ENCODE peak calls at places on chromosomes 11 and 22, in four cellular contexts. X is heart left ventricle, E is T-helper 2 cell, Q is dorsolateral prefrontal cortex. H is an unnamed sample.

GRCh38 chr11:41950470-41951143 is 491.2 kb upstream of the LRRC4C start:
- DNase-seq in X (no peak), E (no peak), Q (no peak), H (no peak)

GRCh38 chr11:77143405-77144020 is 15.5 kb downstream of the MYO7A start:
- DNase-seq in X (no peak), E (no peak), Q (no peak), H (no peak)

GRCh38 chr11:65719887-65720236 is 736 bp downstream of the RNASEH2C start:
- DNase-seq in X (no peak), E (no peak), Q (peak; percentile 39), H (peak; percentile 25)

GRCh38 chr11:45383229-45383628 is 97.1 kb upstream of the SYT13 start:
- DNase-seq in X (no peak), E (no peak), Q (no peak), H (no peak)

GRCh38 chr11:65868076-65868667 is 4.4 kb downstream of the EFEMP2 start:
- DNase-seq in X (no peak), E (no peak), Q (no peak), H (no peak)

GRCh38 chr11:16474659-16475058 is 118.3 kb upstream of the SOX6 start:
- DNase-seq in X (no peak), E (no peak), Q (no peak), H (no peak)

GRCh38 chr11:65026810-65027209 is 429 bp upstream of the SNX15 start:
- DNase-seq in X (no peak), E (no peak), Q (no peak), H (no peak)

GRCh38 chr11:71386232-71386631 is 62.0 kb downstream of the DHCR7 start:
- DNase-seq in X (no peak), E (no peak), Q (no peak), H (no peak)

GRCh38 chr22:19844423-19845368 is 10.0 kb downstream of the GNB1L start:
- DNase-seq in X (peak; percentile 64), E (no peak), Q (no peak), H (no peak)

GRCh38 chr22:20442485-20443284 is 5.1 kb upstream of the SCARF2 start:
- DNase-seq in X (no peak), E (no peak), Q (no peak), H (no peak)

GRCh38 chr11:128302425-128303186 is 284.8 kb downstream of the ETS1 start:
- DNase-seq in X (no peak), E (peak; percentile 66), Q (no peak), H (peak; percentile 70)

GRCh38 chr11:128565881-128566280 is 21.5 kb downstream of the ETS1 start:
- DNase-seq in X (no peak), E (no peak), Q (no peak), H (no peak)

GRCh38 chr11:9895016-9895415 is 231.1 kb downstream of the SWAP70 start:
- DNase-seq in X (no peak), E (no peak), Q (no peak), H (no peak)

GRCh38 chr11:93945596-93945995 is 75.6 kb upstream of the HEPHL1 start:
- DNase-seq in X (no peak), E (no peak), Q (no peak), H (no peak)

GRCh38 chr11:121153472-121153871 is 52.4 kb downstream of the TECTA start:
- DNase-seq in X (no peak), E (no peak), Q (no peak), H (no peak)

GRCh38 chr11:69300124-69301032 is 6.4 kb downstream of the MYEOV start:
- DNase-seq in X (no peak), E (no peak), Q (no peak), H (no peak)

GRCh38 chr11:43614214-43614613 is 66.3 kb upstream of the HSD17B12 start:
- DNase-seq in X (no peak), E (no peak), Q (no peak), H (no peak)

GRCh38 chr11:116693206-116694016 is 79.4 kb downstream of the BUD13 start:
- DNase-seq in X (no peak), E (no peak), Q (no peak), H (no peak)

GRCh38 chr11:66268953-66269906 is 791 bp downstream of the RAB1B start:
- DNase-seq in X (no peak), E (no peak), Q (no peak), H (no peak)

GRCh38 chr11:66866007-66866406 is 9.1 kb downstream of the LRFN4 start:
- DNase-seq in X (no peak), E (no peak), Q (no peak), H (no peak)

H was measured in stimulated activated CD4-positive, alpha-beta T cell treated with anti-CD3 and anti-CD28 coated beads, Interleukin-4, amount 100 ng/mL, for 24 hours.